ENCODE peak calls at places on chromosomes 2 and 18, in five cellular contexts. C is OCI-LY7; V is CD8-positive, alpha-beta T cell; Q is tibial artery; B is cardiac muscle cell. L is an unnamed sample. For H3K4me1, the result is how much of the 10 kb centered on the place peaks cover.

GRCh38 chr2:165115258-165115657 is 88.6 kb downstream of the SCN3A start:
- DNase-seq in C (no peak), V (no peak), Q (no peak), B (no peak), L (no peak)

GRCh38 chr2:76599732-76600368 is 889.1 kb upstream of the GCFC2 start:
- DNase-seq in C (peak), V (no peak), Q (no peak), B (peak), L (no peak)

GRCh38 chr2:202185816-202186221 is 52.6 kb downstream of the SUMO1 start:
- DNase-seq in C (no peak), V (no peak), Q (no peak), B (no peak), L (no peak)

GRCh38 chr2:85273732-85274731 is 53.8 kb downstream of the TGOLN2 start:
- DNase-seq in C (no peak), V (no peak), Q (no peak), B (peak), L (no peak)

GRCh38 chr2:43027496-43027895 is 198.9 kb downstream of the ZFP36L2 start:
- DNase-seq in C (no peak), V (no peak), Q (no peak), B (no peak), L (no peak)

GRCh38 chr2:26526589-26526988 is 48.7 kb upstream of the OTOF start:
- DNase-seq in C (no peak), V (no peak), Q (no peak), B (no peak), L (no peak)

GRCh38 chr2:167487728-167488127 is 599.4 kb downstream of the XIRP2 start:
- DNase-seq in C (no peak), V (no peak), Q (no peak), B (no peak), L (no peak)

GRCh38 chr2:207300817-207301216 is 135.1 kb upstream of the KLF7 start:
- DNase-seq in C (no peak), V (no peak), Q (no peak), B (no peak), L (no peak)

GRCh38 chr2:85580206-85580605 is 2.8 kb downstream of the VAMP8 start:
- DNase-seq in C (no peak), V (no peak), Q (no peak), B (no peak), L (no peak)

GRCh38 chr2:239548491-239548890 is 147.7 kb upstream of the HDAC4 start:
- DNase-seq in C (no peak), V (peak), Q (no peak), B (no peak), L (no peak)

GRCh38 chr18:54608008-54608642 is 17.1 kb downstream of the DYNAP start:
- DNase-seq in C (no peak), V (no peak), Q (no peak), B (no peak), L (no peak)

GRCh38 chr2:179049203-179049545 is 763 bp downstream of the CCDC141 start:
- DNase-seq in C (peak), V (no peak), Q (no peak), B (peak), L (no peak)

GRCh38 chr18:25229858-25230257 is 122.1 kb downstream of the ZNF521 start:
- DNase-seq in C (no peak), V (no peak), Q (no peak), B (no peak), L (no peak)

GRCh38 chr2:237632991-237633629 is 5.7 kb downstream of the LRRFIP1 start:
- DNase-seq in C (no peak), V (no peak), Q (no peak), B (no peak), L (peak)

GRCh38 chr2:58146707-58147106 is 94.4 kb downstream of the FANCL start:
- DNase-seq in C (no peak), V (no peak), Q (no peak), B (no peak), L (no peak)

GRCh38 chr2:128612628-128613027 is 294.0 kb upstream of the HS6ST1 start:
- DNase-seq in C (no peak), V (no peak), Q (peak), B (no peak), L (no peak)

GRCh38 chr2:127651987-127652550 is 6.1 kb downstream of the GPR17 start:
- DNase-seq in C (no peak), V (no peak), Q (peak), B (peak), L (peak)

GRCh38 chr2:206457188-206457634 is 13.9 kb downstream of the ADAM23 start:
- DNase-seq in C (no peak), V (no peak), Q (no peak), B (no peak), L (no peak)

GRCh38 chr18:22505136-22505535 is 87.4 kb upstream of the CTAGE1 start:
- DNase-seq in C (no peak), V (no peak), Q (no peak), B (no peak), L (no peak)

GRCh38 chr2:28182348-28182747 is 210.3 kb upstream of the FOSL2 start:
- DNase-seq in C (no peak), V (no peak), Q (no peak), B (no peak), L (no peak)

GRCh38 chr18:9049495-9049809 is 53.0 kb upstream of the NDUFV2 start:
- DNase-seq in C (no peak), V (no peak), Q (no peak), B (no peak), L (no peak)

GRCh38 chr2:28539095-28539494 is 43.2 kb downstream of the PLB1 start:
- DNase-seq in C (peak), V (no peak), Q (no peak), B (no peak), L (no peak)

GRCh38 chr2:194166818-194167217 is 1490.2 kb upstream of the SLC39A10 start:
- DNase-seq in C (peak), V (no peak), Q (no peak), B (peak), L (no peak)

GRCh38 chr2:22261165-22261564 is 1123.8 kb upstream of the KLHL29 start:
- DNase-seq in C (no peak), V (no peak), Q (no peak), B (no peak), L (no peak)

GRCh38 chr18:25875574-25875973 is 214.8 kb downstream of the SS18 start:
- DNase-seq in C (no peak), V (no peak), Q (no peak), B (peak), L (no peak)

GRCh38 chr2:238743243-238744068 is 104.4 kb upstream of the TWIST2 start:
- DNase-seq in C (no peak), V (no peak), Q (no peak), B (no peak), L (no peak)

GRCh38 chr18:57923606-57924005 is 120.4 kb upstream of the NEDD4L start:
- DNase-seq in C (no peak), V (no peak), Q (no peak), B (no peak), L (no peak)

GRCh38 chr2:130261970-130262760 is 63.9 kb upstream of the TUBA3E start:
- DNase-seq in C (no peak), V (no peak), Q (no peak), B (peak), L (no peak)

GRCh38 chr2:17179145-17179808 is 339.0 kb downstream of the RAD51AP2 start:
- DNase-seq in C (no peak), V (no peak), Q (no peak), B (no peak), L (no peak)

GRCh38 chr18:60568211-60568610 is 195.6 kb upstream of the MC4R start:
- DNase-seq in C (no peak), V (no peak), Q (no peak), B (no peak), L (no peak)

DNA sequence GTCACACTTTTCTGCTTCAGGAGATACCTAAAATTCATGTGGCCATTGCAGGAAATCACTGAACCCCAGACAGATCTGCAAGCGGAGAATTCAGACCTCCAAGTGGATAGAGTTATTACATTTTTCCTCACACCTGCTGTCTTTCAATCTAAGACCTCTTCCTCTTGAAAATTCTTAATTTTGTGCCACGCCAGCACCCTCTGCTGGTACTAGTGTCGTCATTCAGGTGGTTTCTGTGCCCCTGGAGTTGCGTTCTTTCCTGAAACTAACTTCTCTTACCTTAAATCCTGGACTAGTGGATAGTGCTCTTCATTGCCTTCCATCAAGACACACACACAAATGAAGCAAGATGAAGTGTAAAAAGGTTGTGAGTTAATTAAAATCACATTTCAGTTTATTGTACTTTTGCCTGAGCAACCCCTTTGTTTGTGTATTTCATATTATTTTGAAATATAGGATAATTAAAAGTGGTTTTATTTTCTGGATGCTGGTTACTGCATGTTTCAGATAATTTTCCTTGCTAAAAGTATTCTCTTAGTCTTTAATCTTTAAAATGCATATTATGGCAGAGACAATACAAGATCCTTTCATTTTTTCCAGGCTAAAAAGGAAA is 1.6 kb upstream of the DNER start:
- DNase-seq in C (peak), V (no peak), Q (no peak), B (peak), L (no peak)
- TF ChIP-seq CTCF in C (peak), V (peak), Q (no peak), B (peak), L (no peak)

DNA sequence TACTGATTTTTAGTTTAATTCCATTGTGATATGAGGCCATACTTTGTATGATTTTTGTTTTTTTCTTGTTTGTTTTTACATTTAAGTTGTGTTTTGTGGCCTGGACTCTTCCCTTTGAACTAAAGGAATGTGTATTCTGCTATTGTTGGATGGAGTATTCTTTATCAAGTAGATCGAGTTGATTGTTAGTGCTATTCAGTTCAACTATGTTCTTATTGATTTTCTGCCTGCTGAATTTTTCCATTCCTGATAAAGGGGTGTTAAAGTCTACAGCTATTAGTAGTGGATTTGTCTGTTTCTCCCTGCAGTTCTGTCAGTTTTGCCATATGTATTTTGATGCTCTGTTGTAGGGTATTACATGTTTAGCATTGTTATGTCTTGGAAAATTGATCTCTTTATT is 14.5 kb downstream of the RNF144A start:
- DNase-seq in C (no peak), V (no peak), Q (no peak), B (no peak), L (no peak)
- H3K4me1 ChIP-seq in C (under half), V (under half), Q (under half), B (under half), L (half or more)

DNA sequence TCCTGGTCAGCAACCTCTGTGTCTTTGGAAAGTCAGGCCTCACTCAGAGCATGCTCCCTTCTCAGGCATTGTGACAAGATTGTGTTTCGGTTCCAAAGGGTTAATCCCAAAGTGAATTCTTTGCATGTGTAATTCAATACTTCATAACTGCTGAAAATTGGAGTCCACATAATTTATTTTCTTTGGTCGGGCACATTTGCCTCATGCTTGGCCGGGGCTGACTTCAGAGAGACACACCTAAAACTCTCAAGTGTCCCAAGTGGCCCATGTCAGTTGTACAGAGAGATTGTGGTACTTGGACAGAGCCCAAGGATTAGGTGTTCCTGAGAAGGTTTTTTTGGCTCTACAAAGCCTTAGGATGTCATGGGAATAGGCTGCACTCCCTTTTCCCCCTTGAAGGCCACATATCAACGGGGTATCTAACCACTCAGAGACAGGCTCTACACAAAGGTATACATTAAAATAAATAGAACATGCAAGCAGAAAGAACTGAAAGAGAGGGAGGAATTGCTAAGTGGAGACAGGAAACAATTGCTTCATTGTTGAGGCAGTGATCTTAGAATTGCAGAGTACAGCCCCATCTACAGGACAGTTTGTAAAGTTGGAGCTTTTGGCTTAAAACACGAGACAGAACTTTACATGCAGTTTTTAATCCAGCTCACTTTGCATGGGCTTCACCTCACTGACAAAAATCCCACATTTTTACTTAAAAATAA is 1232.3 kb upstream of the ZEB2 start:
- DNase-seq in C (peak), V (no peak), Q (peak), B (peak), L (no peak)
- H3K27ac ChIP-seq in C (peak), V (no peak), Q (peak), B (peak), L (peak)

DNA sequence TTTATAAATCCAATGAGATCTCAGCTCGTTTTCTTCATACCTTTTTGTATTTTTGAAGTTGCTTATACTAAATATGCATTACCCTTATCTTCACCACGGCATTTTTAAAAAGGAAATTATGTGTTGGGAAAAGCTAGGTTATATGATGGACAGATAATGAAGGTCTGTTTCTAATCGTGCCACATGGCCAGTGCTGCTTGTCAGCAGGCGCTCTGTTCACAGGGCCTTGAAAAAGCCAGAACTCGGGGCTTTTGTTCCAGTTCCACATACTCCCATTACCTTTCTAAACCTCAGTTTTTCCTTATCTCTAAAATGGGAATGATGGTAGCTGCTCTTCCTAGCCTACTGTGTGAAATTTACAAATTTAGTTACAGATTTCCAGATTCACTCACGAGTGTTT is 42.0 kb downstream of the EPAS1 start:
- DNase-seq in C (no peak), V (no peak), Q (no peak), B (no peak), L (no peak)
- TF ChIP-seq CTCF in C (no peak), V (no peak), Q (no peak), B (no peak), L (no peak)

GRCh38 chr18:11137400-11137799 is 12.0 kb downstream of the PIEZO2 start:
- DNase-seq in C (no peak), V (no peak), Q (no peak), B (no peak), L (no peak)

DNA sequence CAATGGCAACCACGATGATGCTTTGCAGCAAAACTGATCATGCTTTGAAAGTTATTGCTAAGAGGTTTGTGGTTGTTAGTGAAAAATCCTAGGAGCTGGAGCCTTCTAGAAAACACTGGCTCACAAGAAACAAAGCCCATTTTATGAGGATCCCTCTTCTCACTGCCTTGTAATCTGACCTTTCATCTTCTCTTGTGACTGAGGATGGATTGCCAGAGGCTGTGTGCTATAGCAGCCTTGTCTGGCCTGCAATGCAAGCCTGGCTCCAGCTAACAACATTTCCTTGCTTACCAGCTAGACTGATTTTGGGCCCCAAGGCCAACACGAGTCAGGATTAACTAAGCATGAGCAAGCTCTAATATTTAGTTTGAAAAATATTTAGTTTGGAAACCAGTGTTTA is 13.1 kb downstream of the PIEZO2 start:
- DNase-seq in C (no peak), V (no peak), Q (no peak), B (no peak), L (no peak)
- H3K4me1 ChIP-seq in C (under half), V (under half), Q (under half), B (under half), L (under half)

GRCh38 chr18:76679877-76680276 is 142.5 kb upstream of the ZNF236 start:
- DNase-seq in C (no peak), V (no peak), Q (no peak), B (no peak), L (no peak)
- H3K27ac ChIP-seq in C (no peak), V (no peak), Q (no peak), B (no peak), L (no peak)

DNA sequence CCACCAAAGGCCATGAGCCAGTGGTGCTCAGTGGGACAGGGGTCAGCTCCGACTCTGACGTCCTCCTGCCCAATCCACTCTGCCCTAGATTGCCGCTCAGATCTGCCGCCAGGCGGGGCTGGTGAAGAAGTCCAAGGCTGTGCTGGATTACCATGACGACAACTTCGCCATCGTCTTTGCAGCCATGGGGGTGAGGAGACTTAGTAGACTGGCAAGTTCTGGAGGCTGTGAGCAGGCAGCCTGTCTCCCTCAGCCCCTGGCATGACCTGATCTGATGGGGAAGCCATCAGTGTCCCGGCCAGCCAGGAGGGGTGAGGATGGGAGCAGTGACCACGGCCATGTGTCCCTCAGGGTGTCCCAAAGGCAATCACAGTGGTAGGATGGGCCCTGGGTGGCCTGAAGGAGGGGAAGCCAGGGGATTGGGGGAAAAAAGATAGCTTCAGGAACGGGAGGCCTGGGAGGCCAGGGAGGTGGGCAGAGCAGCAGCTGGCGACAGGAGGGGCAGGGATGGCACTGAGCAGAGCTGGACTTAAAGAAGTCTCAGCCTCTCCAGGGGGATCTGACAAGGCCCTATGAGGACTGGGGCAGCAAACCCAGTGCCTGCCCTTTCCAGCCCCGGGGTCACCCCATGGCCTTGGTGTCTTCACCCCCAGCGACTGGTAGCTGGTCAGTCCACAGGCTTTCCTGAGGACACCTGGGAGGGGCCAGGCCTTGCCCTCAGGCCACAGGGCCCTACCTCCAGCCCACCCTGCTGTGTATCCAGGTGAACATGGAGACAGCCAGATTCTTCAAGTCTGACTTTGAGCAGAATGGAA is 17.4 kb upstream of the ANKRD53 start:
- DNase-seq in C (no peak), V (no peak), Q (peak), B (no peak), L (no peak)
- TF ChIP-seq CTCF in C (no peak), V (no peak), Q (no peak), B (peak), L (no peak)

GRCh38 chr18:77070627-77071026 is 62.0 kb downstream of the MBP start:
- DNase-seq in C (no peak), V (no peak), Q (no peak), B (no peak), L (no peak)

GRCh38 chr18:77072566-77072965 is 60.0 kb downstream of the MBP start:
- DNase-seq in C (no peak), V (no peak), Q (no peak), B (no peak), L (no peak)

GRCh38 chr18:77071061-77071460 is 61.5 kb downstream of the MBP start:
- DNase-seq in C (no peak), V (no peak), Q (no peak), B (no peak), L (no peak)

GRCh38 chr18:77073336-77074093 is 59.1 kb downstream of the MBP start:
- DNase-seq in C (no peak), V (no peak), Q (no peak), B (no peak), L (no peak)

DNA sequence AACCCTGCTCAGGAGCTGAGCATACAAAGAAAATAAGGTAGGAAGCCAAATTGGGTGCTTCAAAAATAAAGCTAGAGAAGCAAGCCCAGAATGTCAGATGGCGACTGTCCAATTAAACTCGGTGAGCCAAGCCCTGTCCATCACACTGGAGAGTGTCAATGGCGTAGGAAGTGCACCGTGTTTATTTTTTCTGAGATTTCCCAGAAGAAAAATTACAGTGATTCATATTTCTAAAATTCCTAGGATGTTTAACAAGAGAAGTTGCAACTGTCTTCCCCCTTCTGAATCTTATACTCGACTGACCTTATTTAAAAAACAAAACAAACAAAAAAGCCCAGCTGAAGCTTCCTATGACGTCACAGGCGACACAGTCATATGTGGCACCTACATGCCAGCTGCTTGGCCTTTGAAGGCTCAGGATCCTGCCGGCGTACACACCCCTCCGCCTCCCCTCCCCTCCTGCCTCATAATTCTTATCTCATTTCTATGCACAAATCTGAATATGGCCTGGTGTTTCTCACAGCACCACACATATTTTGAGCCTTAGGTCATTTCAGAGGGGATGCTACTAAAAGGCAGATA is 60.8 kb downstream of the MBP start:
- DNase-seq in C (no peak), V (no peak), Q (no peak), B (no peak), L (no peak)
- H3K4me1 ChIP-seq in C (under half), V (half or more), Q (under half), B (under half), L (half or more)

L was measured in left ventricle myocardium inferior.